ENCODE peak calls at places on chromosome 4, in seven cellular contexts. N is cardiac muscle cell; A is activated CD4-positive, alpha-beta T cell treated with anti-CD3 and anti-CD28 coated beads, Interleukin-2, amount 10 ng/mL, durations not matched to agents 7 days and 5 days; O is amygdala; F is GOT3; K is nephron progenitor cell; W is GM12891. X is an unnamed sample.

GRCh38 chr4:72275381-72275780 is 243.6 kb downstream of the NPFFR2 start:
- DNase-seq in N (no peak), A (no peak), O (no peak), F (no peak), K (no peak), W (no peak), X (no peak)

GRCh38 chr4:105633241-105633640 is 75.2 kb downstream of the INTS12 start:
- DNase-seq in N (no peak), A (no peak), O (no peak), F (no peak), K (no peak), W (no peak), X (no peak)

GRCh38 chr4:109072595-109072994 is 229.9 kb downstream of the COL25A1 start:
- DNase-seq in N (no peak), A (no peak), O (no peak), F (no peak), K (no peak), W (no peak), X (no peak)

GRCh38 chr4:163701915-163702314 is 207.4 kb downstream of the TMA16 start:
- DNase-seq in N (no peak), A (no peak), O (no peak), F (no peak), K (no peak), W (no peak), X (no peak)

GRCh38 chr4:173835863-173836262 is 305.8 kb upstream of the HAND2 start:
- DNase-seq in N (peak), A (no peak), O (peak), F (no peak), K (no peak), W (no peak), X (no peak)

GRCh38 chr4:25182941-25183340 is 22.7 kb upstream of the SEPSECS start:
- DNase-seq in N (peak), A (no peak), O (no peak), F (no peak), K (peak), W (no peak), X (no peak)

GRCh38 chr4:8274772-8275241 is 5.3 kb downstream of the HTRA3 start:
- DNase-seq in N (peak), A (no peak), O (peak), F (peak), K (peak), W (no peak), X (no peak)

GRCh38 chr4:112112590-112113170 is 32.6 kb upstream of the FAM241A start:
- DNase-seq in N (no peak), A (no peak), O (no peak), F (no peak), K (no peak), W (no peak), X (no peak)

GRCh38 chr4:160831165-160831922 is 1332.5 kb downstream of the FSTL5 start:
- DNase-seq in N (no peak), A (no peak), O (no peak), F (no peak), K (no peak), W (no peak), X (no peak)

GRCh38 chr4:62269918-62270317 is 1069.8 kb downstream of the ADGRL3 start:
- DNase-seq in N (no peak), A (no peak), O (no peak), F (no peak), K (no peak), W (no peak), X (no peak)